ENCODE peak calls at places on chromosomes 3 and 15, in six cellular contexts. E is bronchial epithelial cell, H is mammary epithelial cell, J is AG04449, U is endothelial cell, Y is HepG2. O is an unnamed sample.

GRCh38 chr3:39166134-39166710 is 12.8 kb upstream of the CSRNP1 start:
- DNase-seq in E (peak), H (peak), J (peak), U (no peak), Y (no peak), O (no peak)

GRCh38 chr3:60399861-60400845 is 851.1 kb downstream of the FHIT start:
- DNase-seq in E (peak), H (peak), J (no peak), U (no peak), Y (no peak), O (no peak)

GRCh38 chr15:41827880-41828746 is at the start of gene JMJD7:
- DNase-seq in E (peak), H (peak), J (peak), U (peak), Y (peak), O (peak)

GRCh38 chr3:143754090-143754489 is 94.2 kb downstream of the SLC9A9 start:
- DNase-seq in E (no peak), H (no peak), J (no peak), U (no peak), Y (no peak), O (no peak)

GRCh38 chr3:9392041-9392440 is 5.4 kb upstream of the SETD5 start:
- DNase-seq in E (no peak), H (no peak), J (no peak), U (no peak), Y (no peak), O (no peak)

GRCh38 chr3:14772533-14773138 is 46.1 kb upstream of the FGD5 start:
- DNase-seq in E (no peak), H (no peak), J (no peak), U (no peak), Y (no peak), O (no peak)

GRCh38 chr3:127493924-127494646 is 96.4 kb downstream of the TPRA1 start:
- DNase-seq in E (no peak), H (no peak), J (no peak), U (no peak), Y (no peak), O (no peak)

GRCh38 chr3:132079150-132079549 is 44.3 kb upstream of the CPNE4 start:
- DNase-seq in E (no peak), H (no peak), J (no peak), U (no peak), Y (no peak), O (no peak)

GRCh38 chr3:194256040-194256945 is 94.8 kb downstream of the CPN2 start:
- DNase-seq in E (no peak), H (no peak), J (no peak), U (no peak), Y (no peak), O (no peak)

GRCh38 chr15:48580736-48581135 is 64.8 kb downstream of the FBN1 start:
- DNase-seq in E (no peak), H (no peak), J (no peak), U (no peak), Y (no peak), O (no peak)

GRCh38 chr3:13876451-13876850 is 3.4 kb downstream of the WNT7A start:
- DNase-seq in E (no peak), H (no peak), J (no peak), U (no peak), Y (no peak), O (no peak)

GRCh38 chr3:148790370-148790769 is 37.2 kb upstream of the CPB1 start:
- DNase-seq in E (no peak), H (no peak), J (no peak), U (no peak), Y (no peak), O (no peak)

GRCh38 chr3:24156466-24156865 is 211.4 kb downstream of the NR1D2 start:
- DNase-seq in E (peak), H (peak), J (no peak), U (no peak), Y (no peak), O (no peak)

GRCh38 chr15:25251700-25252390 is 187.0 kb downstream of the UBE3A start:
- DNase-seq in E (no peak), H (no peak), J (no peak), U (no peak), Y (no peak), O (no peak)

GRCh38 chr3:71681224-71681668 is 44.0 kb downstream of the EIF4E3 start:
- DNase-seq in E (peak), H (peak), J (peak), U (peak), Y (peak), O (no peak)

GRCh38 chr3:131526801-131527347 is 24.1 kb upstream of the MRPL3 start:
- DNase-seq in E (no peak), H (peak), J (no peak), U (peak), Y (peak), O (peak)

GRCh38 chr15:81336568-81336967 is 12.6 kb upstream of the STARD5 start:
- DNase-seq in E (peak), H (peak), J (no peak), U (no peak), Y (peak), O (no peak)

GRCh38 chr3:99881121-99881524 is 63.5 kb downstream of the CMSS1 start:
- DNase-seq in E (no peak), H (no peak), J (no peak), U (no peak), Y (no peak), O (no peak)

GRCh38 chr3:141486735-141487418 is at the start of gene RASA2:
- DNase-seq in E (peak), H (peak), J (no peak), U (peak), Y (peak), O (peak)

GRCh38 chr3:46477145-46477544 is 12.4 kb upstream of the LTF start:
- DNase-seq in E (no peak), H (no peak), J (no peak), U (no peak), Y (no peak), O (no peak)

GRCh38 chr3:110973263-110973895 is 98.2 kb upstream of the NECTIN3 start:
- DNase-seq in E (no peak), H (no peak), J (no peak), U (no peak), Y (no peak), O (no peak)

GRCh38 chr15:63466378-63467192 is 37.8 kb upstream of the USP3 start:
- DNase-seq in E (peak), H (peak), J (no peak), U (peak), Y (peak), O (no peak)

GRCh38 chr3:31839144-31839917 is 141.7 kb downstream of the OSBPL10 start:
- DNase-seq in E (no peak), H (no peak), J (no peak), U (no peak), Y (peak), O (no peak)

GRCh38 chr15:65789105-65789504 is 3.0 kb downstream of the DENND4A start:
- DNase-seq in E (no peak), H (no peak), J (no peak), U (no peak), Y (no peak), O (no peak)

GRCh38 chr3:124730920-124731297 is 657 bp downstream of the UMPS start:
- DNase-seq in E (no peak), H (no peak), J (no peak), U (no peak), Y (peak), O (no peak)

GRCh38 chr15:34056921-34057320 is 17.9 kb upstream of the AVEN start:
- DNase-seq in E (no peak), H (no peak), J (no peak), U (no peak), Y (no peak), O (no peak)

GRCh38 chr3:81041331-81041730 is 720.1 kb downstream of the GBE1 start:
- DNase-seq in E (no peak), H (no peak), J (no peak), U (no peak), Y (no peak), O (no peak)

GRCh38 chr15:65081758-65082157 is 5.2 kb downstream of the KBTBD13 start:
- DNase-seq in E (peak), H (peak), J (no peak), U (no peak), Y (no peak), O (no peak)

GRCh38 chr15:74134387-74135027 is 4.1 kb downstream of the ISLR2 start:
- DNase-seq in E (peak), H (no peak), J (no peak), U (peak), Y (no peak), O (no peak)

GRCh38 chr3:114899186-114899931 is 247.7 kb downstream of the ZBTB20 start:
- DNase-seq in E (no peak), H (peak), J (no peak), U (no peak), Y (peak), O (no peak)

GRCh38 chr15:91891788-91892187 is 38.3 kb downstream of the SLCO3A1 start:
- DNase-seq in E (no peak), H (no peak), J (no peak), U (no peak), Y (no peak), O (no peak)

GRCh38 chr3:5376761-5377160 is 189.3 kb downstream of the EDEM1 start:
- DNase-seq in E (peak), H (no peak), J (no peak), U (no peak), Y (peak), O (no peak)

GRCh38 chr3:117661636-117662095 is 952.1 kb downstream of the TUSC7 start:
- DNase-seq in E (peak), H (no peak), J (peak), U (no peak), Y (no peak), O (no peak)

GRCh38 chr3:57464801-57465200 is 79.3 kb downstream of the DNAH12 start:
- DNase-seq in E (no peak), H (no peak), J (no peak), U (no peak), Y (peak), O (no peak)

GRCh38 chr3:120442975-120443517 is 7.7 kb downstream of the FSTL1 start:
- DNase-seq in E (no peak), H (no peak), J (no peak), U (no peak), Y (no peak), O (no peak)
- TF ChIP-seq CTCF in E (no peak), H (peak), J (peak), U (peak), Y (no peak), O (peak)

DNA sequence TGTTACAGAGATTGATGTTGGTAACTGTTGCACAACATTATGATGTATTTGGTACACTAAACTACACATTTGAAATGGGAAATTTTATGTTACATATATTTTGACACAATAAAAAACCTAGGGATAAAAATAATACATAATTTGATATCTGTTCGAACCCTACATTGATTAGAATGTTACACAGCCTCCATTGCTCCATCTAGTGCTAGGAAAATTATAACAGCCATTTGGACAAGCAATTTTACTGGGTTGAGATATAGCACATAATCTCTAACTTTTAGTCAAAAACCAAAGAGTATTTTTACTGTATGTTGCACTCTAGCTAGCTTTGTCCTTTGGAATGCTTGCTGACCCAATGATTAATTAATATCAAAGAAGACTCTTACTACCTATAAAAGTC is 108.1 kb downstream of the LSAMP start:
- DNase-seq in E (no peak), H (no peak), J (no peak), U (no peak), Y (no peak), O (no peak)
- TF ChIP-seq CTCF in E (no peak), H (no peak), J (no peak), U (no peak), Y (no peak), O (peak)

DNA sequence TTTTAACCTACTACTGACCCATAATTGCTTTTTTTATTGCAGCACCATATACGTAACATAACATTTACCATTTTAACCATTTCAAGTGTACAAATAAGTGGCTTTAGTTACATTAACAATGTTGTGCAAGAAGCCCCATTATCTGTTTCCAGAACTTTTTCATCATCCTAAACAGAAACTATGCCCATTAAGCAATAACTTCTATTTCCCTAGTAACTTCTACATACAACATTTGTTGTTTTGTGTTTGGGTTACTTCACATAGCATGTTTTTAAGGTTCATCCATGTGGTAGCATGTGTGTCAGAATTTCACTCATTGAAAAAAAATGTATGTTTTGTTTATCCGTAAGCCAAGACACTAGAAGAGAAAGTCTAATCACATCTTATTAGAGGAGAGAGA is 450.5 kb upstream of the PDZRN3 start:
- DNase-seq in E (no peak), H (no peak), J (no peak), U (no peak), Y (no peak), O (no peak)
- TF ChIP-seq CTCF in E (no peak), H (no peak), J (no peak), U (no peak), Y (no peak), O (no peak)

DNA sequence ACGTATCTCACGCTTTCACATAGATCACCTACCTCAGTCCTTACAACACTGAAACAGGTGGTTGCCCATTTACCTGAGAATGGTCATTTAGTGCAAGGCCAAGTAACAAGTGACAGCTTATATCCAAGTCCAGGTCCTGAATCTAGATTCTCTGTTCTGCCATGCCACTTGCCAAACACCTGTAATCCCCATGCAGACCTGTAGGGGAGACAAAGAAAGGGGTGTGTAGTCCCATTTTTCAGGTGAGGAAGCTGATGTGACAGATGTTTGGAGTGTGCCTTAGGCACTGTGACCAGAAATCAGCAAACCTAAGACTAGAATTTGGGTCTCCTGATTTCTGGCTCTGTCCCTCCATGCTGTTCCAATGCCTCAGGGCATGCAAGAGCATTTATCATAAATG is 12.7 kb downstream of the ZNF35 start:
- DNase-seq in E (peak), H (no peak), J (no peak), U (no peak), Y (peak), O (no peak)
- TF ChIP-seq CTCF in E (peak), H (peak), J (no peak), U (peak), Y (no peak), O (no peak)

DNA sequence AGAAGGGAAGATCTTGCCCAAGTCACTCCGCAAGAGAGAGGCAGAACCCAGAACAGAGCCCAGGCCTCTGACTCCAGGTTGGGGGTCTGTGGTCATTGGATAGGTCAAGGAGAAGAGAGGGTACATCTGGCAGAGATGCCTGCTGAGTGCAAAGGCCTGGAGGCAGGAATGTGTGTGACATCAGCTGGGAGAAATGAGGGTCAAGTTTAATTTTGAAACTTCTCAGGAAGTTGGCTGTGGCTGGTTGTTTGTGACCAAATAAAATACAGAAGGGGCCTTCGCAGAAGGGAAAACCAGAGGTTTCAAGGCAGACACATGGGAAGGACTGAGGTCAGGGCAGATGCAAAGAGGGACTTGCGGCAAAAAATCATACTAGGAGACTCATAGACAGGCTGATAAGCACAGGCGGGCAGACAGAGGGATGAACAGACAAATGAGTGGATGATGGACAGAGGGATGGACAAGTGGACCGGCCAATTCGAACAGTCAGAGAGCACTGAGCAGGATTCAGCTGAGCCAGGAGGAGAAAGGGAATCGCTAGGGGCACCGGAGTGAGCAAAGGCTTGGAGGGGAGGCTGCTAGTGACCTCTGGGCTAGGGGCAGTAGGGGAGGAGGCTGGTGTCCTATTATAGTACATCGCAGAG is 28.8 kb upstream of the CACNA2D2 start:
- DNase-seq in E (no peak), H (no peak), J (no peak), U (no peak), Y (no peak), O (no peak)
- TF ChIP-seq CTCF in E (no peak), H (no peak), J (no peak), U (peak), Y (no peak), O (peak)

GRCh38 chr15:52783929-52784798 is 6.0 kb downstream of the ONECUT1 start:
- DNase-seq in E (no peak), H (no peak), J (no peak), U (peak), Y (no peak), O (no peak)
- TF ChIP-seq CTCF in E (peak), H (peak), J (peak), U (peak), Y (no peak), O (peak)

GRCh38 chr3:113575191-113575590 is 42.8 kb downstream of the SIDT1 start:
- DNase-seq in E (no peak), H (no peak), J (no peak), U (no peak), Y (no peak), O (no peak)
- TF ChIP-seq CTCF in E (no peak), H (no peak), J (no peak), U (no peak), Y (no peak), O (no peak)

GRCh38 chr15:67106764-67107013 is 41.3 kb downstream of the SMAD3 start:
- DNase-seq in E (no peak), H (no peak), J (no peak), U (no peak), Y (no peak), O (no peak)

GRCh38 chr15:67103869-67104268 is 38.5 kb downstream of the SMAD3 start:
- DNase-seq in E (no peak), H (no peak), J (no peak), U (no peak), Y (no peak), O (no peak)

GRCh38 chr15:67104453-67104852 is 39.1 kb downstream of the SMAD3 start:
- DNase-seq in E (no peak), H (no peak), J (no peak), U (no peak), Y (no peak), O (no peak)

GRCh38 chr15:67105991-67106763 is 40.8 kb downstream of the SMAD3 start:
- DNase-seq in E (no peak), H (no peak), J (no peak), U (no peak), Y (no peak), O (no peak)

DNA sequence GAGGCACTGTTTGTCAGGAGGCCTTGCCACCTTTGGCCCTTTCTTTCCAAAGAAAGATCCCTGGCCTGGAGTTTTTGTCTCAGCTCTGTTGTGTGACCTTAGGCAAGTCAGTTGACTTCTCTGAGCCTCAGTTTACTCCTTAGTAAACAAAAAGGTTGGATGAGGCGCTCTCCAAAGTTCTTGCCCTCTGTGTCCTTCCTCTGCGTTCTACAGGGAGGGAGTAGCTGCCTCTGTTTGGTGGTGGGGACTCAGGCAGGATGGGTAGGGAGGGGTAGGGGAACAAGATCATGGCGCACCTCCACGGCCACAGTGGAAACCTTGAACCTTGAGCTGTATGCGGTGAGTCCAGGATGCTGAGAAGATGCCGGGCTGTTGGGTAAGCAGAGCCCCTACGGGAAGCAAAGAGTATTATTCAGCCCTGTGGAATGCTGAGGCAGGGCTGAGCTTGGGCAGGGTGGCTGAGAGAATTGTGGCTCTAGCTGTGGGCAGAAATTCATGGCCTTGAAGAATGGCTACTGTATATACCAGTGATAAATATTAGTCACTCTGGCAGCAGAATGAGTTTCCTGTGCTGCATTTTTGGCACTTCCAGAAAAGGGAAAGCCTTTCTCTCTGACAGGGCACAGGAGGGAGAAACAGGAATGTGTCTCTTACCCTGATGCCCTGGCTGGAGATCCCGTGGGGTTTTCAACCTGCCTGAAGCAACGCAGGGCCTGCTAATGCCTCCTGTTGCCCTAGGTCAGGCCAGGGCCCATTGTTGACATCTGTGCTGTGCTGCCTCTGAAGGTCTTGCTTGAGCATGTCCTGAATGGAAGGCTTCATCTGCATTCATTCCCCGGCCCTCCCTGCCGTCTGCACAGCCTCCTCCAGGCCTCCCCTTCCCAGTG is 39.9 kb downstream of the SMAD3 start:
- DNase-seq in E (peak), H (peak), J (peak), U (no peak), Y (peak), O (peak)
- TF ChIP-seq CTCF in E (no peak), H (no peak), J (no peak), U (no peak), Y (peak), O (no peak)

O was measured in AG09319.